ENCODE peak calls at places on chromosomes 11 and 22, in five cellular contexts. Y is substantia nigra; I is activated CD4-positive, alpha-beta T cell treated with anti-CD3 and anti-CD28 coated beads for 24 hours; N is GF-D8; K is A549. D is an unnamed sample.

GRCh38 chr11:27174026-27174425 is 133.4 kb downstream of the BBOX1 start:
- DNase-seq in Y (no peak), I (no peak), K (no peak), N (no peak), D (no peak)

GRCh38 chr11:44167047-44167446 is 71.6 kb downstream of the EXT2 start:
- DNase-seq in N (no peak), Y (no peak), I (no peak), K (no peak), D (no peak)

GRCh38 chr22:18999416-18999815 is 63.3 kb upstream of the PRODH start:
- DNase-seq in N (no peak), Y (no peak), I (no peak), K (no peak), D (no peak)

GRCh38 chr11:1876361-1877063 is 15.2 kb downstream of the PRR33 start:
- DNase-seq in N (no peak), K (peak), Y (no peak), I (no peak), D (no peak)

GRCh38 chr22:29030618-29031235 is 30.9 kb downstream of the C22orf31 start:
- DNase-seq in K (peak), I (no peak), Y (no peak), N (no peak), D (no peak)

GRCh38 chr11:33463059-33463458 is 205.9 kb downstream of the HIPK3 start:
- DNase-seq in I (no peak), N (no peak), K (no peak), Y (no peak), D (no peak)

GRCh38 chr11:47979378-47980092 is 824 bp upstream of the PTPRJ start:
- DNase-seq in K (peak), Y (no peak), I (no peak), N (no peak), D (no peak)

GRCh38 chr11:134418119-134418840 is 6.2 kb upstream of the B3GAT1 start:
- DNase-seq in N (no peak), Y (no peak), I (no peak), K (no peak), D (no peak)

GRCh38 chr11:32427935-32428664 is 7.2 kb downstream of the WT1 start:
- DNase-seq in N (no peak), I (no peak), K (no peak), Y (no peak), D (no peak)

GRCh38 chr22:49936018-49936972 is 17.9 kb downstream of the CRELD2 start:
- DNase-seq in Y (peak), N (peak), I (peak), K (no peak), D (peak)

GRCh38 chr11:17923213-17923612 is 89.6 kb downstream of the SERGEF start:
- DNase-seq in K (no peak), N (no peak), I (no peak), Y (no peak), D (no peak)

GRCh38 chr11:10618490-10618889 is 50.0 kb upstream of the LYVE1 start:
- DNase-seq in K (no peak), N (no peak), I (no peak), Y (no peak), D (no peak)

GRCh38 chr11:74672956-74673895 is 58.0 kb downstream of the CHRDL2 start:
- DNase-seq in I (no peak), N (no peak), Y (no peak), K (peak), D (peak)

GRCh38 chr11:74951241-74951640 is 2.2 kb downstream of the SPCS2 start:
- DNase-seq in I (no peak), N (no peak), K (no peak), Y (no peak), D (no peak)

GRCh38 chr11:128039140-128040021 is 548.0 kb downstream of the ETS1 start:
- DNase-seq in K (no peak), I (peak), Y (no peak), N (peak), D (no peak)

GRCh38 chr11:22597062-22597461 is 28.6 kb downstream of the FANCF start:
- DNase-seq in N (no peak), K (no peak), I (no peak), Y (no peak), D (no peak)

GRCh38 chr11:2686360-2687222 is 13.2 kb downstream of the KCNQ1OT1 start:
- DNase-seq in N (no peak), Y (no peak), K (no peak), I (no peak), D (no peak)

GRCh38 chr22:27240298-27240885 is 561.2 kb downstream of the MN1 start:
- DNase-seq in N (no peak), K (no peak), Y (no peak), I (no peak), D (no peak)

GRCh38 chr11:88886796-88887195 is 179.0 kb downstream of the GRM5 start:
- DNase-seq in Y (no peak), N (no peak), I (peak), K (peak), D (no peak)

GRCh38 chr11:61752117-61752924 is at the start of gene MYRF:
- DNase-seq in Y (no peak), K (peak), N (no peak), I (peak), D (no peak)

GRCh38 chr11:7031346-7031957 is 11.2 kb downstream of the NLRP14 start:
- DNase-seq in Y (no peak), N (no peak), K (no peak), I (no peak), D (no peak)

GRCh38 chr11:20058749-20059458 is 101.4 kb downstream of the DBX1 start:
- DNase-seq in K (no peak), Y (no peak), I (no peak), N (no peak), D (no peak)

GRCh38 chr22:47448231-47449035 is 686.0 kb downstream of the TBC1D22A start:
- DNase-seq in I (no peak), Y (no peak), K (no peak), N (no peak), D (no peak)